ENCODE peak calls at places on chromosomes 11 and 22, in six cellular contexts. Y is activated T-cell treated with anti-CD3 and anti-CD28 coated beads for 24 hours; F is smooth muscle cell of the brain vasculature; C is amygdala; R is stimulated activated CD8-positive, alpha-beta memory T cell treated with anti-CD3 and anti-CD28 coated beads, Interleukin-7, amount 100 ng/mL, for 1 hour; K is hepatic stellate cell. O is an unnamed sample.

GRCh38 chr11:86244063-86244521 is 461 bp upstream of the EED start:
- DNase-seq in Y (peak; percentile 88), F (no peak), C (no peak), R (peak; percentile 75), K (peak; percentile 86), O (no peak)

GRCh38 chr22:33832558-33833151 is 87.6 kb downstream of the LARGE1 start:
- DNase-seq in Y (no peak), F (no peak), C (no peak), R (no peak), K (no peak), O (no peak)

GRCh38 chr11:70200212-70200844 is 2.8 kb upstream of the FADD start:
- DNase-seq in Y (no peak), F (no peak), C (no peak), R (no peak), K (no peak), O (no peak)

GRCh38 chr22:50731811-50732624 is 6.0 kb upstream of the ACR start:
- DNase-seq in Y (peak; percentile 39), F (no peak), C (no peak), R (peak; percentile 25), K (peak; percentile 77), O (no peak)

GRCh38 chr11:110176366-110177056 is 83.3 kb downstream of the ZC3H12C start:
- DNase-seq in Y (no peak), F (no peak), C (no peak), R (no peak), K (peak; percentile 43), O (no peak)

GRCh38 chr11:102850973-102851745 is 7.8 kb upstream of the MMP3 start:
- DNase-seq in Y (no peak), F (no peak), C (no peak), R (no peak), K (no peak), O (no peak)

GRCh38 chr22:31103899-31104694 is 3.3 kb downstream of the SELENOM start:
- DNase-seq in Y (no peak), F (no peak), C (no peak), R (no peak), K (no peak), O (no peak)

GRCh38 chr11:115244758-115245157 is 259.5 kb downstream of the CADM1 start:
- DNase-seq in Y (no peak), F (no peak), C (peak; percentile 21), R (no peak), K (no peak), O (no peak)

GRCh38 chr11:65719887-65720236 is 736 bp downstream of the RNASEH2C start:
- DNase-seq in Y (no peak), F (no peak), C (no peak), R (no peak), K (peak; percentile 67), O (no peak)

GRCh38 chr11:68038226-68038717 is 553 bp upstream of the TCIRG1 start:
- DNase-seq in Y (no peak), F (no peak), C (no peak), R (no peak), K (no peak), O (no peak)

GRCh38 chr11:119803139-119803538 is 74.1 kb upstream of the NECTIN1 start:
- DNase-seq in Y (no peak), F (no peak), C (no peak), R (no peak), K (no peak), O (no peak)

GRCh38 chr22:32752868-32753520 is 48.5 kb upstream of the TIMP3 start:
- DNase-seq in Y (no peak), F (no peak), C (no peak), R (no peak), K (peak; percentile 41), O (peak; percentile 66)

GRCh38 chr11:117730256-117730800 is 66.7 kb downstream of the DSCAML1 start:
- DNase-seq in Y (no peak), F (no peak), C (no peak), R (no peak), K (no peak), O (no peak)

GRCh38 chr11:43518407-43519165 is 159.9 kb downstream of the TTC17 start:
- DNase-seq in Y (peak; percentile 2), F (no peak), C (no peak), R (no peak), K (no peak), O (no peak)

GRCh38 chr11:126059238-126059761 is 3.4 kb downstream of the CDON start:
- DNase-seq in Y (no peak), F (no peak), C (no peak), R (no peak), K (no peak), O (no peak)

GRCh38 chr11:15897211-15897960 is 459.0 kb downstream of the SOX6 start:
- DNase-seq in Y (no peak), F (no peak), C (no peak), R (no peak), K (peak; percentile 87), O (no peak)

GRCh38 chr11:65787649-65788622 is 1.1 kb downstream of the OVOL1 start:
- DNase-seq in Y (no peak), F (no peak), C (no peak), R (no peak), K (no peak), O (no peak)

GRCh38 chr11:102429691-102430090 is 22.9 kb downstream of the TMEM123 start:
- DNase-seq in Y (no peak), F (no peak), C (no peak), R (no peak), K (no peak), O (no peak)

GRCh38 chr11:65488273-65489058 is 10.4 kb upstream of the MALAT1 start:
- DNase-seq in Y (no peak), F (no peak), C (no peak), R (no peak), K (no peak), O (no peak)

GRCh38 chr22:33272180-33272579 is 214.0 kb upstream of the SYN3 start:
- DNase-seq in Y (no peak), F (no peak), C (no peak), R (no peak), K (no peak), O (no peak)

GRCh38 chr11:69643646-69644045 is 2.7 kb downstream of the CCND1 start:
- DNase-seq in Y (no peak), F (no peak), C (no peak), R (no peak), K (no peak), O (no peak)

GRCh38 chr22:19039796-19040580 is 82.2 kb downstream of the DGCR2 start:
- DNase-seq in Y (no peak), F (no peak), C (no peak), R (no peak), K (no peak), O (no peak)

GRCh38 chr11:96097844-96098421 is 174.0 kb upstream of the MTMR2 start:
- DNase-seq in Y (no peak), F (no peak), C (no peak), R (no peak), K (no peak), O (no peak)